ENCODE peak calls at places on chromosome 1, in four cellular contexts. I, F, A and S are unnamed samples.

GRCh38 chr1:145962157-145963102 is 1.9 kb downstream of the ANKRD34A start:
- DNase-seq in I (no peak), F (peak), A (peak), S (no peak)

GRCh38 chr1:240362826-240363225 is 249.1 kb downstream of the GREM2 start:
- DNase-seq in I (no peak), F (no peak), A (no peak), S (no peak)

GRCh38 chr1:80633947-80634710 is 1166.6 kb upstream of the ADGRL2 start:
- DNase-seq in I (no peak), F (no peak), A (no peak), S (no peak)

GRCh38 chr1:36053978-36054377 is 29.9 kb upstream of the TEKT2 start:
- DNase-seq in I (no peak), F (no peak), A (no peak), S (no peak)

GRCh38 chr1:223774133-223774811 is 61.9 kb downstream of the CAPN2 start:
- DNase-seq in I (no peak), F (no peak), A (no peak), S (no peak)

GRCh38 chr1:42319128-42319851 is 15.7 kb downstream of the FOXJ3 start:
- DNase-seq in I (peak), F (no peak), A (no peak), S (no peak)

GRCh38 chr1:204431310-204432184 is 19.9 kb upstream of the PPP1R15B start:
- DNase-seq in I (peak), F (peak), A (peak), S (peak)

GRCh38 chr1:66271216-66271903 is 262.6 kb upstream of the SGIP1 start:
- DNase-seq in I (peak), F (peak), A (no peak), S (peak)

GRCh38 chr1:153633161-153633746 is 612 bp upstream of the CHTOP start:
- DNase-seq in I (peak), F (no peak), A (no peak), S (no peak)

GRCh38 chr1:28601696-28602095 is 9.6 kb downstream of the RAB42 start:
- DNase-seq in I (peak), F (no peak), A (no peak), S (no peak)

GRCh38 chr1:28640766-28641165 is 2.1 kb downstream of the TAF12 start:
- DNase-seq in I (no peak), F (no peak), A (no peak), S (no peak)

GRCh38 chr1:29829448-29830344 is 593.4 kb downstream of the PTPRU start:
- DNase-seq in I (no peak), F (no peak), A (no peak), S (no peak)

GRCh38 chr1:157095551-157095950 is 4.1 kb downstream of the ETV3L start:
- DNase-seq in I (no peak), F (no peak), A (no peak), S (no peak)

GRCh38 chr1:25809929-25810328 is 9.8 kb upstream of the MTFR1L start:
- DNase-seq in I (no peak), F (no peak), A (peak), S (no peak)

GRCh38 chr1:234398849-234399381 is 25.7 kb downstream of the COA6 start:
- DNase-seq in I (peak), F (no peak), A (no peak), S (no peak)